ENCODE peak calls at places on chromosomes 11 and 22, in seven cellular contexts. One of them, this sample, is unnamed. For H3K36me3 and H3K9me3, the result is how much of the 10 kb centered on the place peaks cover.

GRCh38 chr11:70305501-70305900 is 35.0 kb downstream of the PPFIA1 start:
- DNase-seq in upper lobe of right lung: no peak
- DNase-seq in naive thymus-derived CD4-positive, alpha-beta T cell: no peak
- DNase-seq in keratinocyte: no peak
- DNase-seq in psoas muscle: no peak
- DNase-seq in IMR-90: no peak
- DNase-seq in lung: no peak
- DNase-seq in this sample: peak

GRCh38 chr11:61507962-61508824 is at the start of gene LRRC10B:
- DNase-seq in IMR-90: no peak
- DNase-seq in lung: no peak
- DNase-seq in keratinocyte: no peak
- DNase-seq in psoas muscle: no peak
- DNase-seq in upper lobe of right lung: peak
- DNase-seq in naive thymus-derived CD4-positive, alpha-beta T cell: peak
- DNase-seq in this sample: peak

GRCh38 chr11:15189646-15190365 is 75.1 kb downstream of the INSC start:
- DNase-seq in keratinocyte: no peak
- DNase-seq in upper lobe of right lung: no peak
- DNase-seq in psoas muscle: no peak
- DNase-seq in naive thymus-derived CD4-positive, alpha-beta T cell: no peak
- DNase-seq in lung: no peak
- DNase-seq in IMR-90: peak
- DNase-seq in this sample: no peak

GRCh38 chr11:34647131-34647530 is 26.2 kb downstream of the EHF start:
- DNase-seq in naive thymus-derived CD4-positive, alpha-beta T cell: no peak
- DNase-seq in IMR-90: peak
- DNase-seq in upper lobe of right lung: no peak
- DNase-seq in keratinocyte: no peak
- DNase-seq in psoas muscle: no peak
- DNase-seq in lung: no peak
- DNase-seq in this sample: no peak

GRCh38 chr22:43395296-43395695 is 16.5 kb upstream of the MPPED1 start:
- DNase-seq in naive thymus-derived CD4-positive, alpha-beta T cell: no peak
- DNase-seq in lung: no peak
- DNase-seq in keratinocyte: no peak
- DNase-seq in IMR-90: no peak
- DNase-seq in upper lobe of right lung: no peak
- DNase-seq in psoas muscle: no peak
- DNase-seq in this sample: no peak

GRCh38 chr22:24181996-24182560 is 791 bp downstream of the SUSD2 start:
- DNase-seq in psoas muscle: peak
- DNase-seq in upper lobe of right lung: no peak
- DNase-seq in lung: no peak
- DNase-seq in IMR-90: no peak
- DNase-seq in keratinocyte: no peak
- DNase-seq in naive thymus-derived CD4-positive, alpha-beta T cell: no peak
- DNase-seq in this sample: no peak

GRCh38 chr22:29719894-29720645 is at the start of gene CABP7:
- DNase-seq in upper lobe of right lung: no peak
- DNase-seq in psoas muscle: no peak
- DNase-seq in naive thymus-derived CD4-positive, alpha-beta T cell: peak
- DNase-seq in keratinocyte: no peak
- DNase-seq in IMR-90: no peak
- DNase-seq in lung: no peak
- DNase-seq in this sample: no peak

GRCh38 chr11:132072880-132073213 is 702.4 kb downstream of the NTM start:
- DNase-seq in upper lobe of right lung: no peak
- DNase-seq in naive thymus-derived CD4-positive, alpha-beta T cell: no peak
- DNase-seq in IMR-90: peak
- DNase-seq in lung: no peak
- DNase-seq in keratinocyte: no peak
- DNase-seq in psoas muscle: no peak
- DNase-seq in this sample: peak

GRCh38 chr22:16932577-16932976 is 75.4 kb downstream of the GAB4 start:
- DNase-seq in keratinocyte: no peak
- DNase-seq in naive thymus-derived CD4-positive, alpha-beta T cell: no peak
- DNase-seq in psoas muscle: no peak
- DNase-seq in IMR-90: no peak
- DNase-seq in upper lobe of right lung: no peak
- DNase-seq in lung: peak
- DNase-seq in this sample: peak

GRCh38 chr11:68684385-68685356 is at the start of gene GAL:
- DNase-seq in IMR-90: no peak
- DNase-seq in naive thymus-derived CD4-positive, alpha-beta T cell: no peak
- DNase-seq in psoas muscle: no peak
- DNase-seq in lung: no peak
- DNase-seq in upper lobe of right lung: peak
- DNase-seq in keratinocyte: no peak
- DNase-seq in this sample: no peak

GRCh38 chr11:47573321-47573720 is 5.4 kb downstream of the KBTBD4 start:
- DNase-seq in psoas muscle: peak
- DNase-seq in upper lobe of right lung: peak
- DNase-seq in lung: no peak
- DNase-seq in IMR-90: no peak
- DNase-seq in naive thymus-derived CD4-positive, alpha-beta T cell: no peak
- DNase-seq in keratinocyte: no peak
- DNase-seq in this sample: no peak

GRCh38 chr11:116275634-116276033 is 497.2 kb downstream of the BUD13 start:
- DNase-seq in upper lobe of right lung: no peak
- DNase-seq in IMR-90: no peak
- DNase-seq in keratinocyte: no peak
- DNase-seq in lung: no peak
- DNase-seq in psoas muscle: no peak
- DNase-seq in naive thymus-derived CD4-positive, alpha-beta T cell: no peak
- DNase-seq in this sample: peak

GRCh38 chr22:40651563-40652501 is 15.3 kb upstream of the MRTFA start:
- DNase-seq in naive thymus-derived CD4-positive, alpha-beta T cell: peak
- DNase-seq in IMR-90: peak
- DNase-seq in lung: peak
- DNase-seq in keratinocyte: peak
- DNase-seq in psoas muscle: peak
- DNase-seq in upper lobe of right lung: peak
- DNase-seq in this sample: peak

GRCh38 chr11:3015796-3016195 is 23.7 kb upstream of the NAP1L4 start:
- DNase-seq in naive thymus-derived CD4-positive, alpha-beta T cell: no peak
- DNase-seq in lung: no peak
- DNase-seq in upper lobe of right lung: no peak
- DNase-seq in IMR-90: no peak
- DNase-seq in psoas muscle: no peak
- DNase-seq in keratinocyte: no peak
- DNase-seq in this sample: no peak
- H3K36me3 ChIP-seq in naive thymus-derived CD4-positive, alpha-beta T cell: half or more
- H3K36me3 ChIP-seq in lung: half or more
- H3K36me3 ChIP-seq in upper lobe of right lung: half or more
- H3K36me3 ChIP-seq in IMR-90: half or more
- H3K36me3 ChIP-seq in psoas muscle: under half
- H3K36me3 ChIP-seq in keratinocyte: half or more
- H3K36me3 ChIP-seq in this sample: under half

GRCh38 chr22:47457509-47458300 is 695.3 kb downstream of the TBC1D22A start:
- DNase-seq in lung: no peak
- DNase-seq in psoas muscle: no peak
- DNase-seq in IMR-90: no peak
- DNase-seq in upper lobe of right lung: no peak
- DNase-seq in naive thymus-derived CD4-positive, alpha-beta T cell: no peak
- DNase-seq in keratinocyte: no peak
- DNase-seq in this sample: no peak

GRCh38 chr22:47458348-47458747 is 695.9 kb downstream of the TBC1D22A start:
- DNase-seq in naive thymus-derived CD4-positive, alpha-beta T cell: no peak
- DNase-seq in upper lobe of right lung: no peak
- DNase-seq in keratinocyte: no peak
- DNase-seq in psoas muscle: no peak
- DNase-seq in lung: no peak
- DNase-seq in IMR-90: no peak
- DNase-seq in this sample: no peak

GRCh38 chr22:47460870-47461269 is 698.4 kb downstream of the TBC1D22A start:
- DNase-seq in naive thymus-derived CD4-positive, alpha-beta T cell: no peak
- DNase-seq in IMR-90: no peak
- DNase-seq in lung: no peak
- DNase-seq in keratinocyte: no peak
- DNase-seq in psoas muscle: no peak
- DNase-seq in upper lobe of right lung: no peak
- DNase-seq in this sample: no peak

GRCh38 chr22:47456031-47456430 is 693.6 kb downstream of the TBC1D22A start:
- DNase-seq in psoas muscle: no peak
- DNase-seq in upper lobe of right lung: no peak
- DNase-seq in keratinocyte: no peak
- DNase-seq in IMR-90: no peak
- DNase-seq in naive thymus-derived CD4-positive, alpha-beta T cell: no peak
- DNase-seq in lung: no peak
- DNase-seq in this sample: no peak

DNA sequence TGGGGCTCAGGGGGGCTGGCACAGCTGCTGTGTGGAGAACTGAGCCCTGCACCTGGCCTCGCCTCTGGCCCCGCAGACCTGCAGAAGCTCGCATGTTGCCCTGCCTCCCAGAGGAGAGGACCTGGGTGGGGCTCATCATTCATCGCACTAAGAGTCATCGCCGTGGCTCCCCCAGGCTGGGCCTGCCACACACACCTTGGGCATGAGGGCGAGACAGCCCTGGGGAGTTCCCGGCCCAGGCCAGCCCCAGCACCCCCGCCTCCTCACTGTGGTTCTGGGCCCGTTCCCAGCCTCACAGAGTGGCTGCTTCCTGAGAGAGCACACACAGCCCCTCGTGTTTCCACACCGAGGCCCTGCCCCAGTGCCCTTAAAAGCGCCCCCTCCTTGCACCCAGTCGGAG is 694.6 kb downstream of the TBC1D22A start:
- DNase-seq in upper lobe of right lung: no peak
- DNase-seq in IMR-90: no peak
- DNase-seq in naive thymus-derived CD4-positive, alpha-beta T cell: no peak
- DNase-seq in psoas muscle: no peak
- DNase-seq in lung: peak
- DNase-seq in keratinocyte: no peak
- DNase-seq in this sample: no peak
- H3K9me3 ChIP-seq in upper lobe of right lung: under half
- H3K9me3 ChIP-seq in IMR-90: under half
- H3K9me3 ChIP-seq in naive thymus-derived CD4-positive, alpha-beta T cell: under half
- H3K9me3 ChIP-seq in psoas muscle: under half
- H3K9me3 ChIP-seq in lung: under half
- H3K9me3 ChIP-seq in keratinocyte: under half
- H3K9me3 ChIP-seq in this sample: under half

GRCh38 chr11:119094816-119095065 is 6.9 kb downstream of the DPAGT1 start:
- DNase-seq in naive thymus-derived CD4-positive, alpha-beta T cell: peak
- DNase-seq in upper lobe of right lung: peak
- DNase-seq in psoas muscle: peak
- DNase-seq in IMR-90: peak
- DNase-seq in lung: no peak
- DNase-seq in keratinocyte: no peak
- DNase-seq in this sample: peak

GRCh38 chr11:119093666-119093950 is 8.0 kb downstream of the DPAGT1 start:
- DNase-seq in naive thymus-derived CD4-positive, alpha-beta T cell: no peak
- DNase-seq in lung: no peak
- DNase-seq in keratinocyte: no peak
- DNase-seq in psoas muscle: no peak
- DNase-seq in IMR-90: no peak
- DNase-seq in upper lobe of right lung: no peak
- DNase-seq in this sample: no peak

GRCh38 chr11:119091966-119092879 is 7.5 kb downstream of the HMBS start:
- DNase-seq in keratinocyte: no peak
- DNase-seq in naive thymus-derived CD4-positive, alpha-beta T cell: no peak
- DNase-seq in lung: peak
- DNase-seq in IMR-90: no peak
- DNase-seq in psoas muscle: no peak
- DNase-seq in upper lobe of right lung: no peak
- DNase-seq in this sample: no peak

GRCh38 chr11:119093951-119094815 is 7.5 kb downstream of the DPAGT1 start:
- DNase-seq in psoas muscle: peak
- DNase-seq in IMR-90: peak
- DNase-seq in upper lobe of right lung: peak
- DNase-seq in naive thymus-derived CD4-positive, alpha-beta T cell: peak
- DNase-seq in lung: peak
- DNase-seq in keratinocyte: no peak
- DNase-seq in this sample: peak

DNA sequence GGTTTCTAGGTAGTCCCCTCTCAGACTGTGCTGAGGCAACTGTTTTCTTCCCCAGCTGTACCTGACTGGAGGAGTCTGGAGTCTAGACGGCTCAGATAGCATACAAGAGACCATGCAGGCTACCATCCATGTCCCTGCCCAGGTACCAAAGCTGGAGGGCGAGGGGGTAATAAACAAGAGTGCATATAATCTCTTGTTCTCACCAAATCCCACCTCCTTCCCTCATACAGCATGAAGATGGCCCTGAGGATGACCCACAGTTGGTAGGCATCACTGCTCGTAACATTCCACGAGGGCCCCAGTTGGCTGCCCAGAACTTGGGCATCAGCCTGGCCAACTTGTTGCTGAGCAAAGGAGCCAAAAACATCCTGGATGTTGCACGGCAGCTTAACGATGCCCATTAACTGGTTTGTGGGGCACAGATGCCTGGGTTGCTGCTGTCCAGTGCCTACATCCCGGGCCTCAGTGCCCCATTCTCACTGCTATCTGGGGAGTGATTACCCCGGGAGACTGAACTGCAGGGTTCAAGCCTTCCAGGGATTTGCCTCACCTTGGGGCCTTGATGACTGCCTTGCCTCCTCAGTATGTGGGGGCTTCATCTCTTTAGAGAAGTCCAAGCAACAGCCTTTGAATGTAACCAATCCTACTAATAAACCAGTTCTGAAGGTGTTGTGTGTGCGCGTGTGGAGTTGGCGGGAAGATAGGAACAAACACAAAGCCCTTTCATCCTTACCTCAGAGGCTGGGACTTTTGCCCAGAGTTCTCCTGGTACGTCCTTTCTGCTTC is 8.4 kb downstream of the HMBS start:
- DNase-seq in keratinocyte: no peak
- DNase-seq in naive thymus-derived CD4-positive, alpha-beta T cell: no peak
- DNase-seq in lung: no peak
- DNase-seq in psoas muscle: no peak
- DNase-seq in upper lobe of right lung: no peak
- DNase-seq in IMR-90: peak
- DNase-seq in this sample: peak
- H3K36me3 ChIP-seq in keratinocyte: under half
- H3K36me3 ChIP-seq in naive thymus-derived CD4-positive, alpha-beta T cell: under half
- H3K36me3 ChIP-seq in lung: under half
- H3K36me3 ChIP-seq in psoas muscle: under half
- H3K36me3 ChIP-seq in upper lobe of right lung: under half
- H3K36me3 ChIP-seq in IMR-90: under half
- H3K36me3 ChIP-seq in this sample: half or more

DNA sequence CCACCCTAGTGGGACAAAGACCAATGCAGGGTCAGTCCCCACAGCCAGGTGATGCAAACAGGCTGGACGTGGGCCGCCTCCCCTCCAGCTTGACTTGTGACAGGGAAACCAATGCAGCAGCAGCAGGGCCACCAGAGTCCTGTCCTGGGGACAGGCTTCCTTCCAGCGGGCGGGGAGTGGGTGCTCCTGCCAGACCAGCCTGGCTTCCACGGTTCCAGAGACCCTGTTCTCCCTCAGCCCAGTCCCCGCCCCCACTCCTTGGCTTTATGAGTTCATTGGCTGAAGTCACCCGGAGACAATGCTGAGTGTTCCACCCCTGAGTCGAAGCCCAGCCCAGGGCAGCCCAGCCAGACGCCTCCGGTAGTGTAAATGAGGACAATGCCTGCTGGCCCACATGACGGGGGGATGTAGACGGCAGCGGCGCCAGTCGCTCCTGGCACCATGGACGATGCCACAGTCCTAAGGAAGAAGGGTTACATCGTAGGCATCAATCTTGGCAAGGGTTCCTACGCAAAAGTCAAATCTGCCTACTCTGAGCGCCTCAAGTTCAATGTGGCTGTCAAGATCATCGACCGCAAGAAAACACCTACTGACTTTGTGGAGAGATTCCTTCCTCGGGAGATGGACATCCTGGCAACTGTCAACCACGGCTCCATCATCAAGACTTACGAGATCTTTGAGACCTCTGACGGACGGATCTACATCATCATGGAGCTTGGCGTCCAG is at the start of gene TSSK2:
- DNase-seq in psoas muscle: no peak
- DNase-seq in lung: no peak
- DNase-seq in keratinocyte: no peak
- DNase-seq in IMR-90: no peak
- DNase-seq in naive thymus-derived CD4-positive, alpha-beta T cell: no peak
- DNase-seq in upper lobe of right lung: no peak
- DNase-seq in this sample: no peak
- H3K9me3 ChIP-seq in psoas muscle: under half
- H3K9me3 ChIP-seq in lung: under half
- H3K9me3 ChIP-seq in keratinocyte: under half
- H3K9me3 ChIP-seq in IMR-90: under half
- H3K9me3 ChIP-seq in naive thymus-derived CD4-positive, alpha-beta T cell: under half
- H3K9me3 ChIP-seq in upper lobe of right lung: under half
- H3K9me3 ChIP-seq in this sample: under half

This sample was measured in MG63.